ENCODE peak calls at places on chromosomes 2 and 18, in eight cellular contexts. One of them, this sample, is unnamed. For H3K4me1, the result is how much of the 10 kb centered on the place peaks cover.

GRCh38 chr18:3593381-3593903 is 143.5 kb downstream of the TGIF1 start:
- DNase-seq in small intestine: no peak
- DNase-seq in mesendoderm: peak
- DNase-seq in keratinocyte: peak
- DNase-seq in SJSA1: peak
- DNase-seq in upper lobe of right lung: no peak
- DNase-seq in stomach: no peak
- DNase-seq in left lung: no peak
- DNase-seq in this sample: no peak

GRCh38 chr18:78430171-78430857 is 549.3 kb upstream of the SALL3 start:
- DNase-seq in mesendoderm: no peak
- DNase-seq in small intestine: no peak
- DNase-seq in left lung: no peak
- DNase-seq in SJSA1: no peak
- DNase-seq in keratinocyte: no peak
- DNase-seq in stomach: no peak
- DNase-seq in upper lobe of right lung: no peak
- DNase-seq in this sample: no peak

GRCh38 chr2:219697811-219698683 is 70.6 kb downstream of the SLC4A3 start:
- DNase-seq in mesendoderm: no peak
- DNase-seq in SJSA1: no peak
- DNase-seq in left lung: no peak
- DNase-seq in stomach: no peak
- DNase-seq in keratinocyte: no peak
- DNase-seq in upper lobe of right lung: no peak
- DNase-seq in small intestine: no peak
- DNase-seq in this sample: no peak

GRCh38 chr2:207825033-207825957 is 55.6 kb upstream of the FZD5 start:
- DNase-seq in mesendoderm: no peak
- DNase-seq in upper lobe of right lung: no peak
- DNase-seq in small intestine: no peak
- DNase-seq in SJSA1: no peak
- DNase-seq in left lung: no peak
- DNase-seq in stomach: peak
- DNase-seq in keratinocyte: no peak
- DNase-seq in this sample: peak

GRCh38 chr2:29755829-29756228 is 165.6 kb downstream of the ALK start:
- DNase-seq in left lung: no peak
- DNase-seq in small intestine: no peak
- DNase-seq in stomach: no peak
- DNase-seq in keratinocyte: no peak
- DNase-seq in upper lobe of right lung: no peak
- DNase-seq in SJSA1: no peak
- DNase-seq in mesendoderm: no peak
- DNase-seq in this sample: peak

GRCh38 chr2:219645631-219646527 is 18.4 kb downstream of the SLC4A3 start:
- DNase-seq in left lung: peak
- DNase-seq in keratinocyte: no peak
- DNase-seq in stomach: no peak
- DNase-seq in upper lobe of right lung: no peak
- DNase-seq in SJSA1: peak
- DNase-seq in small intestine: peak
- DNase-seq in mesendoderm: peak
- DNase-seq in this sample: no peak

GRCh38 chr2:117967981-117968723 is 45.7 kb downstream of the CCDC93 start:
- DNase-seq in SJSA1: no peak
- DNase-seq in stomach: no peak
- DNase-seq in upper lobe of right lung: no peak
- DNase-seq in small intestine: no peak
- DNase-seq in mesendoderm: no peak
- DNase-seq in left lung: no peak
- DNase-seq in keratinocyte: no peak
- DNase-seq in this sample: no peak

GRCh38 chr2:28199995-28200394 is 192.7 kb upstream of the FOSL2 start:
- DNase-seq in stomach: no peak
- DNase-seq in mesendoderm: no peak
- DNase-seq in keratinocyte: no peak
- DNase-seq in small intestine: no peak
- DNase-seq in SJSA1: no peak
- DNase-seq in left lung: no peak
- DNase-seq in upper lobe of right lung: no peak
- DNase-seq in this sample: no peak

GRCh38 chr18:59233017-59233410 is 13.1 kb downstream of the GRP start:
- DNase-seq in left lung: no peak
- DNase-seq in stomach: no peak
- DNase-seq in small intestine: no peak
- DNase-seq in keratinocyte: peak
- DNase-seq in SJSA1: no peak
- DNase-seq in upper lobe of right lung: no peak
- DNase-seq in mesendoderm: no peak
- DNase-seq in this sample: no peak

GRCh38 chr18:9683418-9684396 is 24.4 kb upstream of the RAB31 start:
- DNase-seq in upper lobe of right lung: no peak
- DNase-seq in left lung: no peak
- DNase-seq in small intestine: peak
- DNase-seq in keratinocyte: no peak
- DNase-seq in mesendoderm: peak
- DNase-seq in SJSA1: peak
- DNase-seq in stomach: peak
- DNase-seq in this sample: peak

GRCh38 chr2:207320381-207321159 is 154.8 kb upstream of the KLF7 start:
- DNase-seq in stomach: no peak
- DNase-seq in mesendoderm: no peak
- DNase-seq in upper lobe of right lung: no peak
- DNase-seq in keratinocyte: no peak
- DNase-seq in left lung: no peak
- DNase-seq in small intestine: no peak
- DNase-seq in SJSA1: peak
- DNase-seq in this sample: no peak

GRCh38 chr18:51654441-51655326 is 457.2 kb upstream of the MEX3C start:
- DNase-seq in left lung: no peak
- DNase-seq in stomach: no peak
- DNase-seq in small intestine: no peak
- DNase-seq in SJSA1: no peak
- DNase-seq in mesendoderm: peak
- DNase-seq in upper lobe of right lung: no peak
- DNase-seq in keratinocyte: no peak
- DNase-seq in this sample: no peak

GRCh38 chr2:25294573-25295462 is 46.9 kb downstream of the DNMT3A start:
- DNase-seq in small intestine: peak
- DNase-seq in stomach: peak
- DNase-seq in mesendoderm: peak
- DNase-seq in left lung: peak
- DNase-seq in upper lobe of right lung: peak
- DNase-seq in SJSA1: no peak
- DNase-seq in keratinocyte: no peak
- DNase-seq in this sample: peak

GRCh38 chr2:30888841-30889407 is 81.7 kb upstream of the CAPN13 start:
- DNase-seq in small intestine: no peak
- DNase-seq in left lung: no peak
- DNase-seq in SJSA1: no peak
- DNase-seq in keratinocyte: no peak
- DNase-seq in stomach: no peak
- DNase-seq in upper lobe of right lung: no peak
- DNase-seq in mesendoderm: peak
- DNase-seq in this sample: no peak

GRCh38 chr2:52613064-52613463 is 1154.5 kb upstream of the CHAC2 start:
- DNase-seq in left lung: no peak
- DNase-seq in SJSA1: no peak
- DNase-seq in mesendoderm: peak
- DNase-seq in upper lobe of right lung: no peak
- DNase-seq in stomach: no peak
- DNase-seq in keratinocyte: no peak
- DNase-seq in small intestine: no peak
- DNase-seq in this sample: no peak

GRCh38 chr2:103738626-103739025 is 976.8 kb downstream of the TMEM182 start:
- DNase-seq in mesendoderm: no peak
- DNase-seq in left lung: no peak
- DNase-seq in stomach: no peak
- DNase-seq in keratinocyte: no peak
- DNase-seq in small intestine: no peak
- DNase-seq in SJSA1: no peak
- DNase-seq in upper lobe of right lung: no peak
- DNase-seq in this sample: no peak

GRCh38 chr2:45965841-45966498 is 314.5 kb downstream of the PRKCE start:
- DNase-seq in left lung: no peak
- DNase-seq in small intestine: no peak
- DNase-seq in mesendoderm: no peak
- DNase-seq in keratinocyte: no peak
- DNase-seq in SJSA1: no peak
- DNase-seq in stomach: no peak
- DNase-seq in upper lobe of right lung: no peak
- DNase-seq in this sample: no peak

GRCh38 chr2:170324640-170325046 is 146.7 kb downstream of the MYO3B start:
- DNase-seq in SJSA1: peak
- DNase-seq in mesendoderm: peak
- DNase-seq in stomach: peak
- DNase-seq in keratinocyte: no peak
- DNase-seq in upper lobe of right lung: no peak
- DNase-seq in small intestine: peak
- DNase-seq in left lung: no peak
- DNase-seq in this sample: peak

GRCh38 chr2:33013684-33014110 is 66.9 kb downstream of the LTBP1 start:
- DNase-seq in keratinocyte: no peak
- DNase-seq in stomach: no peak
- DNase-seq in small intestine: no peak
- DNase-seq in left lung: no peak
- DNase-seq in SJSA1: peak
- DNase-seq in upper lobe of right lung: no peak
- DNase-seq in mesendoderm: peak
- DNase-seq in this sample: no peak

GRCh38 chr18:69217271-69217670 is 183.4 kb upstream of the DOK6 start:
- DNase-seq in stomach: no peak
- DNase-seq in SJSA1: no peak
- DNase-seq in left lung: no peak
- DNase-seq in mesendoderm: no peak
- DNase-seq in upper lobe of right lung: no peak
- DNase-seq in small intestine: no peak
- DNase-seq in keratinocyte: no peak
- DNase-seq in this sample: no peak
- H3K4me1 ChIP-seq in stomach: under half
- H3K4me1 ChIP-seq in SJSA1: under half
- H3K4me1 ChIP-seq in left lung: under half
- H3K4me1 ChIP-seq in mesendoderm: under half
- H3K4me1 ChIP-seq in upper lobe of right lung: under half
- H3K4me1 ChIP-seq in small intestine: under half
- H3K4me1 ChIP-seq in keratinocyte: under half
- H3K4me1 ChIP-seq in this sample: under half

GRCh38 chr2:95383635-95384027 is 18.9 kb upstream of the FAHD2A start:
- DNase-seq in left lung: no peak
- DNase-seq in mesendoderm: no peak
- DNase-seq in small intestine: no peak
- DNase-seq in keratinocyte: no peak
- DNase-seq in stomach: peak
- DNase-seq in SJSA1: no peak
- DNase-seq in upper lobe of right lung: no peak
- DNase-seq in this sample: no peak

GRCh38 chr2:95382686-95383634 is 19.5 kb upstream of the FAHD2A start:
- DNase-seq in left lung: no peak
- DNase-seq in SJSA1: no peak
- DNase-seq in upper lobe of right lung: peak
- DNase-seq in keratinocyte: no peak
- DNase-seq in small intestine: no peak
- DNase-seq in stomach: no peak
- DNase-seq in mesendoderm: no peak
- DNase-seq in this sample: peak

GRCh38 chr2:95381212-95382127 is 21.0 kb upstream of the FAHD2A start:
- DNase-seq in keratinocyte: no peak
- DNase-seq in SJSA1: no peak
- DNase-seq in left lung: no peak
- DNase-seq in small intestine: peak
- DNase-seq in stomach: no peak
- DNase-seq in upper lobe of right lung: peak
- DNase-seq in mesendoderm: no peak
- DNase-seq in this sample: no peak

GRCh38 chr2:95380731-95381130 is 21.8 kb upstream of the FAHD2A start:
- DNase-seq in small intestine: no peak
- DNase-seq in keratinocyte: no peak
- DNase-seq in stomach: no peak
- DNase-seq in mesendoderm: no peak
- DNase-seq in SJSA1: no peak
- DNase-seq in upper lobe of right lung: no peak
- DNase-seq in left lung: no peak
- DNase-seq in this sample: no peak

DNA sequence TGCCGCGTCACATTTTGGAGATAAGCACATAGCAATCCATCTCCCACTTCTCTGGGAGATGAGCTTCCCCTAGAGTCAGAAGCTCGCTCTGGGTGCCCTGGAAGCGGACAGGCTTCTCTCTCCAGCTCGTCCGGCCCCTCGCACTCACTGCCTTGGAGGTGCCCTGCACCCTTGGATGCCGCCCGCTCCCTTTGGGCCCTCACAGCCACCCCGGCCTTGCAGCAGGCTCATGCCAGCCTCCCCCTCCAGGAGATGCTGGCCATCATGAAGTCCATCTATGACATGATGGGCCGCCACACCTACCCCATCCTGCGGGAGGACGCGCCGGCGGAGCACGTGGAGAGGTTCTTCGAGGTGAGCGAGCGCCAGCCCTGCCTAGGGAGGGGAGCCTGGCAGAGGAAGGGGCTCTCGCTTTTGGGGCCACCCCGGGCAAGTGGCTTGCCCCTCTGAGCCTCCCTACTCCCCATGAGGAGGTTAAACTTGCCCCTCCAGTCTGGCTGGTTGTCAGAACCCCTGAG is 20.3 kb upstream of the FAHD2A start:
- DNase-seq in SJSA1: no peak
- DNase-seq in keratinocyte: no peak
- DNase-seq in small intestine: no peak
- DNase-seq in upper lobe of right lung: peak
- DNase-seq in mesendoderm: no peak
- DNase-seq in left lung: no peak
- DNase-seq in stomach: no peak
- DNase-seq in this sample: no peak
- H3K4me1 ChIP-seq in SJSA1: under half
- H3K4me1 ChIP-seq in keratinocyte: under half
- H3K4me1 ChIP-seq in small intestine: under half
- H3K4me1 ChIP-seq in upper lobe of right lung: under half
- H3K4me1 ChIP-seq in mesendoderm: under half
- H3K4me1 ChIP-seq in left lung: under half
- H3K4me1 ChIP-seq in stomach: under half
- H3K4me1 ChIP-seq in this sample: under half

DNA sequence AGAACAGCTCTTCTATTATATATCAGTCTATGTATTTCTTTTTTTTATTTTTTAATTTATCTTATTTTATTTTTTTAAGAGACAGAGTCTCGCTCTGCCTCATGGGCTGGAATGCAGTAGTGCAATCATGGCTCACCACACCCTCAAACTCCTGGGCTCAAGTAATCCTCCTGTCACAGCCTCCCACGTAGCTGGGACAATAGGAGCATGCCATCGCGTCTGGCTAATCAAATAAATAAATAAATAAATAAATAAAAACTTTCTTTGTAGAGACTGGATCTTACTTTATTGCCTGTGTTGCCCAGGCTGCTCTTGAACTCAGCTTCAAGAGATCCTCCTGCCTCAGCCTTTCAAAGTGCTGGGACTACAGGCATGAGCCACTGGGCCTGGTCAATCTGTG is 117.0 kb downstream of the RBMS1 start:
- DNase-seq in mesendoderm: peak
- DNase-seq in left lung: no peak
- DNase-seq in upper lobe of right lung: no peak
- DNase-seq in SJSA1: peak
- DNase-seq in small intestine: no peak
- DNase-seq in stomach: no peak
- DNase-seq in keratinocyte: no peak
- DNase-seq in this sample: no peak
- H3K4me1 ChIP-seq in mesendoderm: under half
- H3K4me1 ChIP-seq in left lung: half or more
- H3K4me1 ChIP-seq in upper lobe of right lung: half or more
- H3K4me1 ChIP-seq in SJSA1: half or more
- H3K4me1 ChIP-seq in small intestine: under half
- H3K4me1 ChIP-seq in stomach: half or more
- H3K4me1 ChIP-seq in keratinocyte: half or more
- H3K4me1 ChIP-seq in this sample: half or more

GRCh38 chr18:74274690-74275089 is 17.1 kb downstream of the CYB5A start:
- DNase-seq in upper lobe of right lung: no peak
- DNase-seq in stomach: no peak
- DNase-seq in left lung: no peak
- DNase-seq in mesendoderm: no peak
- DNase-seq in keratinocyte: no peak
- DNase-seq in SJSA1: no peak
- DNase-seq in small intestine: no peak
- DNase-seq in this sample: no peak
- H3K4me1 ChIP-seq in upper lobe of right lung: half or more
- H3K4me1 ChIP-seq in stomach: under half
- H3K4me1 ChIP-seq in left lung: under half
- H3K4me1 ChIP-seq in mesendoderm: under half
- H3K4me1 ChIP-seq in keratinocyte: under half
- H3K4me1 ChIP-seq in SJSA1: under half
- H3K4me1 ChIP-seq in small intestine: under half
- H3K4me1 ChIP-seq in this sample: under half

This sample was measured in thyroid gland.